ENCODE peak calls at places on chromosomes 12 and 14, in six cellular contexts. D is BJ, N is esophagus squamous epithelium, L is lower leg skin, P is uterus, B is mucosa of descending colon. H is an unnamed sample.

GRCh38 chr14:92649934-92650545 is 98.4 kb downstream of the LGMN start:
- DNase-seq in L (peak), P (peak), B (peak), D (no peak), N (peak), H (no peak)

GRCh38 chr12:78002878-78003277 is 172.2 kb downstream of the NAV3 start:
- DNase-seq in L (no peak), P (no peak), N (no peak), B (no peak), D (no peak), H (no peak)

GRCh38 chr14:85444685-85445084 is 85.3 kb upstream of the FLRT2 start:
- DNase-seq in D (no peak), B (no peak), P (no peak), N (no peak), L (no peak), H (peak)

GRCh38 chr14:101626331-101626730 is 65.0 kb downstream of the DIO3 start:
- DNase-seq in D (no peak), L (peak), B (no peak), N (no peak), P (no peak), H (no peak)

GRCh38 chr12:77131977-77132490 is 66.7 kb upstream of the E2F7 start:
- DNase-seq in L (no peak), N (no peak), D (no peak), P (no peak), B (no peak), H (no peak)

GRCh38 chr12:116910645-116911449 is at the start of gene FBXW8:
- DNase-seq in N (no peak), L (peak), B (peak), D (no peak), P (peak), H (no peak)

GRCh38 chr14:69876848-69877306 is 2.3 kb upstream of the SMOC1 start:
- DNase-seq in L (no peak), B (no peak), D (no peak), N (no peak), P (peak), H (no peak)

GRCh38 chr12:131137836-131138637 is 184.3 kb downstream of the ADGRD1 start:
- DNase-seq in L (peak), B (no peak), P (peak), N (no peak), D (no peak), H (no peak)

GRCh38 chr12:75020068-75020557 is 189.5 kb downstream of the KCNC2 start:
- DNase-seq in B (no peak), P (no peak), L (no peak), D (no peak), N (no peak), H (no peak)

GRCh38 chr12:1681493-1681807 is 9.4 kb upstream of the ADIPOR2 start:
- DNase-seq in P (no peak), N (no peak), B (no peak), D (no peak), L (no peak), H (no peak)

GRCh38 chr12:1594045-1594294 is 411 bp downstream of the FBXL14 start:
- DNase-seq in L (no peak), N (no peak), B (peak), P (peak), D (no peak), H (no peak)

GRCh38 chr12:78241472-78241871 is 410.8 kb downstream of the NAV3 start:
- DNase-seq in L (no peak), N (no peak), D (no peak), P (no peak), B (no peak), H (no peak)

GRCh38 chr14:94360945-94361565 is 27.3 kb downstream of the SERPINA1 start:
- DNase-seq in N (no peak), L (peak), P (no peak), B (no peak), D (no peak), H (no peak)

GRCh38 chr12:96103067-96103650 is 67.8 kb upstream of the LTA4H start:
- DNase-seq in B (no peak), D (no peak), L (no peak), N (no peak), P (peak), H (no peak)

GRCh38 chr12:75705749-75706719 is 194.6 kb upstream of the KRR1 start:
- DNase-seq in N (no peak), B (peak), P (peak), D (peak), L (no peak), H (no peak)

GRCh38 chr12:111753144-111753881 is 13.4 kb upstream of the ALDH2 start:
- DNase-seq in L (peak), P (peak), N (no peak), D (no peak), B (peak), H (no peak)

GRCh38 chr12:80218925-80219714 is 119.8 kb downstream of the OTOGL start:
- DNase-seq in N (no peak), B (no peak), D (no peak), P (no peak), L (no peak), H (peak)

GRCh38 chr12:53115112-53115890 is 12.0 kb downstream of the SOAT2 start:
- DNase-seq in B (no peak), P (no peak), N (no peak), L (peak), D (no peak), H (no peak)

GRCh38 chr12:80268924-80269749 is 169.8 kb downstream of the OTOGL start:
- DNase-seq in B (no peak), D (peak), L (no peak), P (no peak), N (no peak), H (peak)

GRCh38 chr12:117124421-117125274 is 25.4 kb upstream of the TESC start:
- DNase-seq in P (no peak), N (no peak), D (no peak), L (no peak), B (no peak), H (no peak)

GRCh38 chr12:62292761-62293446 is 32.7 kb downstream of the USP15 start:
- DNase-seq in B (no peak), D (no peak), N (no peak), L (no peak), P (no peak), H (no peak)

GRCh38 chr14:105525861-105526780 is at the start of gene TMEM121:
- DNase-seq in D (no peak), N (no peak), B (peak), L (peak), P (no peak), H (no peak)

GRCh38 chr12:2240984-2241383 is 188.2 kb downstream of the CACNA1C start:
- DNase-seq in B (no peak), L (no peak), D (no peak), N (no peak), P (no peak), H (no peak)

GRCh38 chr14:24132061-24132685 is 1.7 kb downstream of the FITM1 start:
- DNase-seq in B (peak), D (no peak), P (no peak), L (no peak), N (no peak), H (no peak)

GRCh38 chr14:52583544-52583943 is 30.9 kb downstream of the GPR137C start:
- DNase-seq in B (no peak), L (no peak), D (no peak), N (no peak), P (no peak), H (no peak)

GRCh38 chr12:98896938-98897337 is 251.8 kb downstream of the APAF1 start:
- DNase-seq in L (no peak), B (no peak), D (no peak), N (no peak), P (no peak), H (no peak)

GRCh38 chr12:31519525-31519924 is 71.4 kb downstream of the DENND5B start:
- DNase-seq in D (no peak), P (no peak), B (no peak), L (no peak), N (no peak), H (no peak)

GRCh38 chr14:29814153-29815057 is 113.2 kb downstream of the PRKD1 start:
- DNase-seq in D (no peak), L (no peak), P (no peak), B (no peak), N (no peak), H (no peak)

GRCh38 chr12:89429539-89429938 is 77.2 kb upstream of the DUSP6 start:
- DNase-seq in N (no peak), L (no peak), B (no peak), P (no peak), D (no peak), H (no peak)

GRCh38 chr12:22299294-22299912 is 35.1 kb downstream of the ST8SIA1 start:
- DNase-seq in L (no peak), B (no peak), N (no peak), D (no peak), P (no peak), H (no peak)

GRCh38 chr12:459050-459429 is 699 bp upstream of the B4GALNT3 start:
- DNase-seq in N (no peak), B (no peak), P (no peak), L (no peak), D (no peak), H (no peak)

GRCh38 chr12:460301-461230 is 827 bp downstream of the B4GALNT3 start:
- DNase-seq in N (no peak), P (peak), L (no peak), D (no peak), B (peak), H (no peak)

GRCh38 chr12:461425-461824 is 1.7 kb downstream of the B4GALNT3 start:
- DNase-seq in P (no peak), L (no peak), N (no peak), D (no peak), B (peak), H (no peak)

GRCh38 chr12:457676-458075 is 2.1 kb upstream of the B4GALNT3 start:
- DNase-seq in L (no peak), D (no peak), B (no peak), P (no peak), N (no peak), H (no peak)

GRCh38 chr12:459430-460258 is at the start of gene B4GALNT3:
- DNase-seq in N (no peak), P (peak), D (no peak), B (peak), L (no peak), H (no peak)
- H3K4me3 ChIP-seq in N (peak), P (peak), D (peak), B (peak), L (peak), H (peak)

DNA sequence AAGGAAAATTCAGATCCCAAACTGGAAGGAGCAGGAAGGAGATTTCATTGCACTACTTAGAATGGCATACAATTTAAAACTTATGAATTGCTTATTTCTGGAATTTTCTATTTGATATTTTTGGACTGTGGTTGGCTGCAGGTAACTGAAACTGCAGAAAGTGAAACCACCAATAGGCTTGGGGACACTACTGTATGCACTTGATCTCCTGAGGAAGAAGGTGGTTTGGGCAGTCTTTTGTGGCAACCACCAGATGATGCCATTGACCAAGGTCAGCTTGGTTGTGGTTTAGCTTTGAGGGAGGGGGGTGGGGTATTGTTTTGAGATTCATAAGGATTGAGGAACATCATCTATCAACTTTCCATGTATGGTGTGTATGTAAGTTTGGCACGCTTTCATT is 209.5 kb upstream of the STXBP6 start:
- DNase-seq in N (no peak), D (no peak), B (no peak), P (no peak), L (no peak), H (no peak)
- TF ChIP-seq CTCF in N (no peak), D (no peak), B (no peak), P (no peak), L (no peak), H (no peak)

DNA sequence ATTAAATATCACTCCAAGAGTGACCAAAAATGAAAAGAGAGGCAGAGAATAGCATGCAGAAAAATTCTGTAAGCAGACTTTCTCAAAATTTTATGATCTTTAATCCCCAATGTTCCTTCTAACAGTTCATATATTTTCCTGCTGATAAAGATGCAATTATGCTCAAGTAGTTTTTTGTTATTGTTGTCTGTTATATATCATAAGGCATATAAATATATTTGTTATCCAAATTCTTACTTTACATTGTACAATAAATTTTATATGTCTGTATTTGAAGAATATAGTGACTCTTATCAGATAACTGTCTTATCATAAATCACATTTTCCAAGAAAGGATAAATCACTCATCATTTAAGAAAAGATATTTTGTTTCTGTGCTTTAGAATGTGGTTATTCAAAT is 2.7 kb downstream of the RASSF9 start:
- DNase-seq in L (no peak), B (no peak), N (no peak), P (no peak), D (no peak), H (no peak)
- H3K4me3 ChIP-seq in L (no peak), B (no peak), N (peak), P (no peak), D (no peak), H (no peak)

DNA sequence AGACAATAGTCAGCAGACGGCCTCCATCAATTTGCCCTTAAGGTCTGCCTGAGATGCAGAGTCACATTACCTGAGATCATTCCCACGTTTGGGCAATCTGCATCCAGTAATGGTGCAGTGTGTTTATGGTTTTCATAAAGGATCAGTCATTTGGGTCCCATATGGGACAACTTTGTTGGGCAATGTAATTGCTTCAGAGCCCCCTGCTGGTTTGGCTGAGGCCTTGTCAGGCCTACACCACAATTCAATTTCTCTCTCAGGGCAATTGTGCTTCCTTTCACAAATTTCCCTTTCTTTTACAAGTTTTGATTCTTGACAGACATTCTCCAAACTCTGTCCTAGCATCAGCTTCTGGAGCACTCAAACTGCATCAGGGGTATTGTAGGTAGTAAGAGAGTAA is 191.2 kb upstream of the SSTR1 start:
- DNase-seq in N (no peak), D (no peak), L (no peak), P (no peak), B (no peak), H (no peak)
- TF ChIP-seq CTCF in N (no peak), D (peak), L (no peak), P (no peak), B (no peak), H (peak)

GRCh38 chr12:49019435-49020317 is 1.1 kb upstream of the PRKAG1 start:
- DNase-seq in D (no peak), N (no peak), P (peak), B (no peak), L (peak), H (no peak)
- H3K4me3 ChIP-seq in D (no peak), N (peak), P (peak), B (no peak), L (no peak), H (no peak)

GRCh38 chr12:107400686-107401447 is 284.7 kb upstream of the PWP1 start:
- DNase-seq in D (no peak), B (no peak), N (no peak), L (no peak), P (no peak), H (no peak)

GRCh38 chr12:107405436-107405835 is 280.2 kb upstream of the PWP1 start:
- DNase-seq in D (no peak), P (no peak), L (no peak), N (no peak), B (no peak), H (no peak)

GRCh38 chr12:107406932-107407331 is 278.7 kb upstream of the PWP1 start:
- DNase-seq in N (no peak), P (no peak), L (no peak), D (no peak), B (no peak), H (no peak)

GRCh38 chr12:107402041-107403022 is 283.3 kb upstream of the PWP1 start:
- DNase-seq in D (no peak), L (no peak), P (no peak), B (no peak), N (no peak), H (no peak)

DNA sequence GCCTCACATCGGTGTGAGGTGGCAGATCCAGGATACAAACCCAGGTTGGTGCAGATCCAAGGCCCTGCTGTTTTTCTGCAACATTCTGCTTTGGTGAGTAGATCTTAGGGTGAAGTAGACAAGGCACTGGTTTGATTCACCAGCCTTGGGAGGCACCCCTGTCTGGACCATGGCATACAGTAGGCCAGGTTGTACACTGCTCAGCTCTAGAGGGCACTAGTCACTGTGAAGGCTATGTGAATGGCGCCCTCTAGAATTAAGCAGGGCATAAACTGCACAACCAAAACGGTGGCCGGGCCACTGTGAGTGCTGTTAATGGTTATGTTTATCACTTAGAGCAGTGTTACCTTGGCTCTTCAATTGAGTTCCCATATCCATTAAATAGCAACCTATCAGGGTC is 280.6 kb upstream of the PWP1 start:
- DNase-seq in D (no peak), P (no peak), B (no peak), L (no peak), N (no peak), H (no peak)
- TF ChIP-seq CTCF in D (peak), P (no peak), B (no peak), L (no peak), N (peak), H (peak)

GRCh38 chr14:34496679-34497513 is 34.9 kb upstream of the SPTSSA start:
- DNase-seq in P (peak), B (peak), N (peak), L (peak), D (peak), H (peak)

GRCh38 chr14:34501004-34501580 is 38.4 kb downstream of the EAPP start:
- DNase-seq in D (no peak), N (no peak), L (no peak), P (no peak), B (no peak), H (no peak)

GRCh38 chr14:34502826-34503225 is 36.7 kb downstream of the EAPP start:
- DNase-seq in L (no peak), P (no peak), B (no peak), D (peak), N (no peak), H (no peak)

GRCh38 chr14:34498684-34499412 is 36.8 kb upstream of the SPTSSA start:
- DNase-seq in B (no peak), L (no peak), D (no peak), N (no peak), P (no peak), H (no peak)

GRCh38 chr14:34501997-34502396 is 37.5 kb downstream of the EAPP start:
- DNase-seq in B (no peak), N (no peak), L (no peak), P (no peak), D (no peak), H (no peak)
- H3K4me3 ChIP-seq in B (no peak), N (no peak), L (no peak), P (no peak), D (no peak), H (no peak)

DNA sequence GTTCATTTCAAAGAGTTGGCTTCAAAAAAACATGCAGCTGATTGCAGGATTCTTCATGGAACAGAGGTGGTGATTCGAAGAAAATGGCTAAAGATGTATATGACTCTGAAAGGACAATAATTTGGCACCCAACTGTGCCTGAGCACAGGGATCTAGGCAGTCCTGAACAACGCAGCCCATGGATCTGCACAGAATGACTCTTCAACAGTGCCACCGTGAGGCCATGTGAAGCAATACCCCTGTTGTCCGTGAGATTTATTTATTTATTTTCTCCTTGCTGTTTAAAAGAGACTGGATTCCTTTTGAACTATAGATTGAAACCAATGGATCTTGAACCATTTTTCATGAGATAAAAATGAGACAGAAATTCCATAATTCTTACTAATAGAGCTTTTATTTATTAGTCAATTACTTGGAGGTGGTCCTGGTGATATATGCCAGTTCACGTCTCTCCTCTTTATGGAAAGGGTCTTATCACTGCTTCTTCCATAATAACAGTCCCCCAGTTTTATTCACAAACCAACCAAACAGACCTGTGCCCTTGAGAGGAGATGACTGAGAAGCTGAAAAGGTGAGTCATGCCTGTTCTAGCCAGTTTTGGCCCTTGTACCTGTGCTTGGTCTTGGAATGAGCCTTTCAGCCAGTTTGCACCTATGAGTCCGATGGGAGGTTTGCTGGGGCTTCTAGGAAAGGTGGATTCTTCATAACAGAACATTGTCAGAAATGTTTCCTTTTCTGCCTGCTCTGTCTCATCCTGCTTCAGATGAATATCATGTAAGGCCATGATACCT is 1598.3 kb downstream of the AACS start:
- DNase-seq in P (no peak), N (no peak), L (no peak), D (no peak), B (no peak), H (no peak)
- TF ChIP-seq CTCF in P (no peak), N (no peak), L (no peak), D (peak), B (no peak), H (peak)

H was measured in epithelial cell of proximal tubule.